ENCODE peak calls at places on chromosomes 5 and 9, in five cellular contexts. H is colonic mucosa, T is endothelial cell of umbilical vein, L is left lung, A is PC-3. U is an unnamed sample.

GRCh38 chr5:65190328-65191053 is 291.2 kb downstream of the ADAMTS6 start:
- DNase-seq in L (no peak), A (peak; percentile 70), T (no peak), H (no peak), U (peak; percentile 96)

GRCh38 chr9:96450613-96451544 is 910 bp downstream of the HABP4 start:
- DNase-seq in T (peak; percentile 14), L (peak; percentile 51), A (peak; percentile 48), H (peak; percentile 37), U (peak; percentile 23)

GRCh38 chr5:90565491-90565890 is 6.9 kb downstream of the ADGRV1 start:
- DNase-seq in T (no peak), H (no peak), L (no peak), A (no peak), U (no peak)

GRCh38 chr5:150155258-150156032 is at the start of gene PDGFRB:
- DNase-seq in A (no peak), T (peak; percentile 56), H (peak; percentile 74), L (peak; percentile 82), U (no peak)

GRCh38 chr5:83340511-83340918 is 131.0 kb upstream of the VCAN start:
- DNase-seq in A (no peak), H (no peak), T (no peak), L (no peak), U (no peak)

GRCh38 chr5:157767674-157768073 is 24.2 kb downstream of the LSM11 start:
- DNase-seq in H (no peak), A (no peak), T (no peak), L (no peak), U (no peak)

GRCh38 chr5:124474821-124475220 is 271.6 kb downstream of the ZNF608 start:
- DNase-seq in H (no peak), L (no peak), A (no peak), T (no peak), U (no peak)

GRCh38 chr5:78677777-78678668 is 29.5 kb upstream of the LHFPL2 start:
- DNase-seq in L (no peak), A (peak; percentile 85), T (no peak), H (peak; percentile 50), U (peak; percentile 77)

GRCh38 chr9:93387791-93388190 is 63.7 kb upstream of the FAM120A start:
- DNase-seq in A (no peak), T (no peak), H (peak; percentile 54), L (peak; percentile 43), U (peak; percentile 30)

GRCh38 chr5:139271201-139272027 is 22.1 kb upstream of the MATR3 start:
- DNase-seq in H (no peak), T (no peak), A (peak; percentile 72), L (no peak), U (peak; percentile 87)

GRCh38 chr9:18976368-18977238 is 56.4 kb downstream of the SAXO1 start:
- DNase-seq in T (peak; percentile 21), H (no peak), A (peak; percentile 62), L (no peak), U (peak; percentile 32)

GRCh38 chr5:112655513-112655912 is 82.2 kb upstream of the APC start:
- DNase-seq in L (no peak), A (no peak), T (no peak), H (no peak), U (no peak)

GRCh38 chr5:56829137-56829536 is 13.8 kb downstream of the MAP3K1 start:
- DNase-seq in T (no peak), H (no peak), L (no peak), A (peak; percentile 79), U (peak; percentile 67)

GRCh38 chr9:72554221-72554641 is 32.8 kb downstream of the TMC1 start:
- DNase-seq in A (peak; percentile 68), T (peak; percentile 5), L (no peak), H (no peak), U (no peak)

GRCh38 chr5:150763023-150763793 is 4.4 kb upstream of the DCTN4 start:
- DNase-seq in A (peak; percentile 58), L (no peak), H (no peak), T (no peak), U (peak; percentile 97)

GRCh38 chr9:93427655-93428379 is 23.7 kb upstream of the FAM120A start:
- DNase-seq in L (no peak), T (no peak), H (peak; percentile 65), A (no peak), U (no peak)

GRCh38 chr9:80175286-80175906 is 603.6 kb downstream of the TLE4 start:
- DNase-seq in H (no peak), L (no peak), A (peak; percentile 63), T (peak; percentile 45), U (peak; percentile 41)

GRCh38 chr9:30944741-30945280 is 1439.6 kb upstream of the ACO1 start:
- DNase-seq in H (no peak), A (no peak), L (no peak), T (no peak), U (no peak)
- TF ChIP-seq CTCF in H (no peak), A (no peak), L (no peak), T (no peak), U (no peak)

DNA sequence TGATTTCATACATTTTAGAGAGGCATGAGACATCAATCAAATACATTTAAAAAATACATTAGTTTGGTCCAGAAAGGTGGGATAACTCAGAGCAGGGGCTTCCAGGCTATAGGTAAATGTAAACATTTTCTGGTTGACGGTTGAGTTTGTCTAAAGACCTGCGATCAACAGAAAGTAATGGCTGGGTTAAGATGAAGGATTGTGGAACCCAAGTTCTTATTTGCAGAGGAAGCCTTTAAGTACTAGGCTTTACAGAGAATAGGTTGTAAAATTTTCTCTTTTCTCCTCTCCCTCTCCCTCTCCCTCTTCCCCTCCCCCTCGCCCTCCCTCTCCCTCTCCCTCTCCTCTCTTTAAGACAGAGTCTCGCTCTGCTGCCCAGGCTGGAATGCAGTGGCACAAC is 50.8 kb downstream of the PTTG1 start:
- DNase-seq in T (no peak), A (no peak), H (no peak), L (no peak), U (no peak)
- H3K4me3 ChIP-seq in T (no peak overlapping the region), A (no peak overlapping the region), H (no peak overlapping the region), L (no peak overlapping the region), U (no peak overlapping the region)

DNA sequence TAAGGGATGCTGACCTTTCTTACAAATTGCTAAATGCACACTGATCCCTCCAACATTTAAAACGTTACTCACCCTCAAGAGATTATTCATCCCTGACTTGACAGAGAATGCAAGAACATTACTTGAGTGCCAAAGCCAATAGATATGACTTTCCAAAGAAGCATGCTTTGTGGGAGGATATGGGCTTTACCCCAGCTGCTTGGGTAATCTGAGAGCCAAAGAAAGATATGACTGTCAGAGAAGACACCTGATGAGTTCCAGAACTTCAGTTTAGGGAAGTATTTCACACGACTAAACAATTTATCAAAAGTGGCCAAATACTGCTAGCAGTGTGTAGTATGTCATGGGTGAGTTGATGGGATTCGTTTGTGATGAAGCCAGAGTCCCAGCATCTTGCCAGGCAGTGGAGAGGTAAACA is 7.4 kb upstream of the SPDL1 start:
- DNase-seq in A (peak; percentile 78), L (no peak), T (no peak), H (no peak), U (peak; percentile 88)
- H3K27me3 ChIP-seq in A (peaks cover 5% of the 10 kb centered on the region), L (peaks cover 4% of the 10 kb centered on the region), T (peaks cover 27% of the 10 kb centered on the region), H (no peaks in the 10 kb centered on the region), U (no peaks in the 10 kb centered on the region)

GRCh38 chr9:33498387-33498786 is 24.7 kb upstream of the NOL6 start:
- DNase-seq in T (peak; percentile 28), L (no peak), A (peak; percentile 41), H (no peak), U (peak; percentile 42)
- TF ChIP-seq CTCF in T (no peak), L (peak; percentile 21), A (no peak), H (no peak), U (peak; percentile 4)